ENCODE peak calls at places on chromosomes 5 and 9, in ten cellular contexts. D is GM12892, U is stomach, I is GM12891, Z is upper lobe of left lung, M is transverse colon, E is breast epithelium, N is prostate gland, B is spleen, Y is GM12878. X is an unnamed sample.

GRCh38 chr9:36151306-36152210 is 15.0 kb downstream of the GLIPR2 start:
- DNase-seq in Y (peak; percentile 72), N (no peak), E (no peak), D (peak; percentile 70), M (peak; percentile 81), I (peak; percentile 72), U (peak; percentile 65), B (peak; percentile 98), Z (no peak), X (peak; percentile 79)

GRCh38 chr9:133327834-133328484 is 8.0 kb downstream of the SURF6 start:
- DNase-seq in M (no peak), B (peak; percentile 32), Z (no peak), Y (no peak), D (no peak), U (no peak), E (no peak), I (no peak), N (no peak), X (peak; percentile 50)

GRCh38 chr9:131529597-131530545 is 1.2 kb downstream of the UCK1 start:
- DNase-seq in E (no peak), B (no peak), D (no peak), U (no peak), Z (no peak), Y (no peak), N (no peak), M (no peak), I (no peak), X (peak; percentile 46)

GRCh38 chr5:98455660-98456059 is 317.8 kb upstream of the RGMB start:
- DNase-seq in E (no peak), M (no peak), Y (no peak), I (no peak), Z (no peak), D (no peak), U (no peak), N (no peak), B (no peak), X (no peak)

GRCh38 chr9:95023217-95024003 is 294.1 kb downstream of the FANCC start:
- DNase-seq in U (no peak), Z (peak; percentile 27), E (no peak), N (no peak), I (no peak), B (no peak), M (no peak), Y (no peak), D (no peak), X (no peak)

GRCh38 chr9:105405514-105406131 is 42.2 kb upstream of the FSD1L start:
- DNase-seq in D (no peak), N (no peak), I (no peak), B (no peak), Y (peak; percentile 85), Z (no peak), U (no peak), E (no peak), M (no peak), X (no peak)

GRCh38 chr9:135827866-135828580 is 79.3 kb downstream of the CAMSAP1 start:
- DNase-seq in N (no peak), E (peak; percentile 45), M (no peak), I (no peak), D (no peak), B (no peak), Z (no peak), Y (no peak), U (no peak), X (no peak)

GRCh38 chr9:89421595-89421994 is 76.3 kb downstream of the SEMA4D start:
- DNase-seq in I (no peak), Z (no peak), B (no peak), U (no peak), D (no peak), E (no peak), N (no peak), M (no peak), Y (no peak), X (no peak)

GRCh38 chr5:142323480-142324376 is 1.1 kb downstream of the SPRY4 start:
- DNase-seq in I (no peak), Z (peak; percentile 75), B (no peak), D (no peak), U (peak; percentile 44), E (no peak), M (peak; percentile 77), Y (no peak), N (no peak), X (peak; percentile 67)

GRCh38 chr9:133708770-133709611 is 29.2 kb downstream of the SARDH start:
- DNase-seq in N (no peak), B (peak; percentile 76), Z (peak; percentile 63), Y (peak; percentile 7), E (no peak), D (peak; percentile 50), I (no peak), M (no peak), U (no peak), X (peak; percentile 49)

GRCh38 chr5:178111925-178112324 is 1.4 kb upstream of the N4BP3 start:
- DNase-seq in Y (no peak), M (no peak), U (no peak), Z (no peak), B (no peak), D (no peak), N (no peak), E (no peak), I (no peak), X (no peak)

GRCh38 chr5:178113841-178114324 is 551 bp downstream of the N4BP3 start:
- DNase-seq in N (no peak), Z (peak; percentile 83), M (no peak), I (no peak), D (peak; percentile 43), Y (no peak), B (no peak), E (no peak), U (no peak), X (no peak)

GRCh38 chr5:178112545-178112944 is 787 bp upstream of the N4BP3 start:
- DNase-seq in U (no peak), N (no peak), I (no peak), E (no peak), Y (no peak), M (no peak), Z (no peak), D (no peak), B (no peak), X (no peak)

GRCh38 chr5:178114325-178115135 is 1.2 kb downstream of the N4BP3 start:
- DNase-seq in U (peak; percentile 60), E (no peak), N (no peak), Y (no peak), B (peak; percentile 88), I (no peak), Z (peak; percentile 56), M (peak; percentile 45), D (no peak), X (no peak)

GRCh38 chr5:178113141-178113787 is at the start of gene N4BP3:
- DNase-seq in M (peak; percentile 79), Y (no peak), D (peak; percentile 90), B (peak; percentile 92), E (peak; percentile 85), Z (peak; percentile 94), I (peak; percentile 94), U (peak; percentile 83), N (peak; percentile 62), X (no peak)
- TF ChIP-seq POLR2A in M (no peak), Y (no peak), D (peak; percentile 51), B (no peak), E (no peak), Z (no peak), I (no peak), U (no peak), N (peak; percentile 27), X (no peak)

GRCh38 chr5:154325566-154325965 is 120.2 kb upstream of the SAP30L start:
- DNase-seq in E (no peak), U (no peak), Y (no peak), M (no peak), Z (no peak), D (no peak), I (no peak), N (no peak), B (no peak), X (no peak)
- TF ChIP-seq POLR2AphosphoS5 in E (no peak), U (no peak), Y (no peak), M (no peak), Z (no peak), D (no peak), I (no peak), N (no peak), B (no peak), X (no peak)

GRCh38 chr5:6713274-6714181 is at the start of gene TENT4A:
- DNase-seq in N (no peak), D (no peak), I (no peak), M (peak; percentile 46), E (no peak), Y (no peak), B (peak; percentile 93), U (no peak), Z (peak; percentile 99), X (no peak)

GRCh38 chr5:6712582-6713273 is 504 bp upstream of the TENT4A start:
- DNase-seq in E (peak; percentile 95), U (peak; percentile 98), Z (no peak), Y (peak; percentile 72), M (peak; percentile 98), N (peak; percentile 96), I (peak; percentile 93), B (peak; percentile 99), D (peak; percentile 91), X (peak; percentile 98)

GRCh38 chr5:6715758-6716633 is 2.8 kb downstream of the TENT4A start:
- DNase-seq in E (no peak), D (no peak), B (no peak), Y (no peak), N (no peak), U (no peak), Z (no peak), M (no peak), I (no peak), X (no peak)

GRCh38 chr5:6715271-6715670 is 2.0 kb downstream of the TENT4A start:
- DNase-seq in Z (no peak), I (no peak), D (no peak), Y (no peak), E (peak; percentile 15), M (no peak), U (no peak), N (no peak), B (no peak), X (no peak)

DNA sequence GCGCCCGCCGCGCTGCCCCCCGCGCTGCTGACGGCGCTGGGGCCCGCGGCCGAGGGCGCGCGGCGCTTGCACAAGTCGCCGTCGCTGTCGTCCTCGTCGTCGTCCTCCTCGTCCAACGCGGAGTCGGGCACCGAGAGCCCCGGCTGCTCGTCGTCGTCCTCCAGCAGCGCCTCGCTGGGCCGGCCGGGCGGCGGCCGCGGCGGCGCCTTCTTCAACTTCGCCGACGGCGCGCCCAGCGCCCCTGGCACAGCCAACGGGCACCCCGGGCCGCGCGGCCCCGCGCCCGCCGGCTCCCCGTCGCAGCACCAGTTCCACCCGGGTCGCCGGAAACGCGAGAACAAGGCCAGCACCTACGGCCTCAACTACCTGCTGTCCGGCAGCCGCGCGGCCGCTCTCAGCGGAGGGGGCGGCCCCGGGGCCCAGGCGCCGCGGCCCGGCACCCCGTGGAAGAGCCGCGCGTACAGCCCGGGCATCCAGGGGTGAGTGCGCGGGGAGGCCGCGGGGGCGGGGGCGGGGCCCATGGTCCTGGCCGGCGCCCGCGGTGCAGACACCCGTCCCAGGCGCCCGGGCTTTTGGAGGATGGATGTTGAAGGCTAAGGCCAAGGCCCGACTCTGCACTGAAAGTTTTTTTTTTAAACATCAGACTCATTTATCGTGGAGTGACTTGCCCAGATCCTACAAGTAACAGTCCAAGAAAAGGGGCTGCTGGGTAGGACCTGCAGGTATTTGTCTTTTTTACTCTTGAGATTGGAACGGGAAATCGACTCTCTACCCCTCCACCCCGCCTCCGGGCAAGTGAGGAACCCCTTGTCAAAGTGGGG is 1.2 kb downstream of the TENT4A start:
- DNase-seq in I (no peak), E (no peak), D (no peak), B (peak; percentile 91), N (no peak), U (no peak), Y (no peak), M (no peak), Z (peak; percentile 91), X (no peak)
- TF ChIP-seq POLR2A in I (no peak), E (no peak), D (no peak), B (no peak), N (no peak), U (no peak), Y (no peak), M (no peak), Z (no peak), X (no peak)

GRCh38 chr5:138663561-138663960 is 88.4 kb upstream of the HSPA9 start:
- DNase-seq in Z (no peak), Y (no peak), B (no peak), N (no peak), U (no peak), I (no peak), D (no peak), E (peak; percentile 15), M (no peak), X (no peak)
- TF ChIP-seq POLR2AphosphoS5 in Z (no peak), Y (no peak), B (no peak), N (no peak), U (no peak), I (no peak), D (no peak), E (no peak), M (no peak), X (no peak)

X was measured in sigmoid colon.